ENCODE peak calls at places on chromosomes 3 and 15, in nine cellular contexts. One of them, this sample, is unnamed.
A peak's percentile ranks its signal among the peaks of the same experiment; 100 is the strongest.

GRCh38 chr15:29962404-29962803 is 120.4 kb upstream of the GOLGA8J start:
- DNase-seq in fibroblast of pulmonary artery: no peak
- DNase-seq in A549: no peak
- DNase-seq in heart left ventricle: no peak
- DNase-seq in AG09309: no peak
- DNase-seq in Calu3: no peak
- DNase-seq in H1: no peak
- DNase-seq in right lobe of liver: no peak
- DNase-seq in cardiac fibroblast: no peak
- DNase-seq in this sample: no peak

GRCh38 chr15:84992157-84992940 is 10.7 kb downstream of the PDE8A start:
- DNase-seq in A549: peak; percentile 80
- DNase-seq in fibroblast of pulmonary artery: peak; percentile 71
- DNase-seq in H1: peak; percentile 26
- DNase-seq in heart left ventricle: no peak
- DNase-seq in right lobe of liver: no peak
- DNase-seq in cardiac fibroblast: peak; percentile 63
- DNase-seq in AG09309: peak; percentile 40
- DNase-seq in Calu3: peak; percentile 65
- DNase-seq in this sample: peak; percentile 46

GRCh38 chr3:24810881-24811280 is 316.2 kb upstream of the THRB start:
- DNase-seq in right lobe of liver: no peak
- DNase-seq in cardiac fibroblast: no peak
- DNase-seq in heart left ventricle: no peak
- DNase-seq in AG09309: no peak
- DNase-seq in H1: no peak
- DNase-seq in fibroblast of pulmonary artery: no peak
- DNase-seq in Calu3: peak; percentile 66
- DNase-seq in A549: no peak
- DNase-seq in this sample: peak; percentile 38

GRCh38 chr3:150469031-150469930 is 61.2 kb downstream of the TSC22D2 start:
- DNase-seq in heart left ventricle: no peak
- DNase-seq in fibroblast of pulmonary artery: peak; percentile 96
- DNase-seq in right lobe of liver: no peak
- DNase-seq in cardiac fibroblast: peak; percentile 92
- DNase-seq in H1: no peak
- DNase-seq in AG09309: peak; percentile 86
- DNase-seq in A549: peak; percentile 80
- DNase-seq in Calu3: peak; percentile 65
- DNase-seq in this sample: no peak

GRCh38 chr3:151328298-151329036 is 882 bp downstream of the P2RY13 start:
- DNase-seq in Calu3: peak; percentile 24
- DNase-seq in heart left ventricle: no peak
- DNase-seq in H1: no peak
- DNase-seq in fibroblast of pulmonary artery: peak; percentile 47
- DNase-seq in AG09309: no peak
- DNase-seq in A549: no peak
- DNase-seq in cardiac fibroblast: peak; percentile 52
- DNase-seq in right lobe of liver: no peak
- DNase-seq in this sample: no peak

GRCh38 chr15:63487076-63487757 is 17.2 kb upstream of the USP3 start:
- DNase-seq in fibroblast of pulmonary artery: peak; percentile 81
- DNase-seq in right lobe of liver: peak; percentile 92
- DNase-seq in cardiac fibroblast: peak; percentile 80
- DNase-seq in heart left ventricle: peak; percentile 86
- DNase-seq in H1: peak; percentile 99
- DNase-seq in Calu3: peak; percentile 92
- DNase-seq in A549: peak; percentile 96
- DNase-seq in AG09309: no peak
- DNase-seq in this sample: peak; percentile 95

GRCh38 chr3:72459588-72459987 is 388.7 kb downstream of the SHQ1 start:
- DNase-seq in A549: no peak
- DNase-seq in cardiac fibroblast: no peak
- DNase-seq in fibroblast of pulmonary artery: no peak
- DNase-seq in H1: no peak
- DNase-seq in heart left ventricle: no peak
- DNase-seq in AG09309: no peak
- DNase-seq in right lobe of liver: no peak
- DNase-seq in Calu3: no peak
- DNase-seq in this sample: no peak

GRCh38 chr3:179716811-179717210 is 64.0 kb downstream of the USP13 start:
- DNase-seq in right lobe of liver: no peak
- DNase-seq in fibroblast of pulmonary artery: peak; percentile 62
- DNase-seq in AG09309: peak; percentile 73
- DNase-seq in H1: no peak
- DNase-seq in cardiac fibroblast: peak; percentile 52
- DNase-seq in A549: no peak
- DNase-seq in Calu3: no peak
- DNase-seq in heart left ventricle: no peak
- DNase-seq in this sample: no peak

GRCh38 chr3:51190827-51191226 is 194.3 kb upstream of the MANF start:
- DNase-seq in cardiac fibroblast: no peak
- DNase-seq in heart left ventricle: no peak
- DNase-seq in A549: no peak
- DNase-seq in AG09309: no peak
- DNase-seq in right lobe of liver: no peak
- DNase-seq in Calu3: no peak
- DNase-seq in H1: no peak
- DNase-seq in fibroblast of pulmonary artery: no peak
- DNase-seq in this sample: no peak

GRCh38 chr3:165641569-165642310 is 195.5 kb downstream of the BCHE start:
- DNase-seq in AG09309: no peak
- DNase-seq in cardiac fibroblast: peak; percentile 2
- DNase-seq in fibroblast of pulmonary artery: peak; percentile 10
- DNase-seq in H1: no peak
- DNase-seq in A549: no peak
- DNase-seq in heart left ventricle: no peak
- DNase-seq in right lobe of liver: no peak
- DNase-seq in Calu3: no peak
- DNase-seq in this sample: no peak

GRCh38 chr3:148992027-148992634 is 791 bp downstream of the GYG1 start:
- DNase-seq in fibroblast of pulmonary artery: peak; percentile 35
- DNase-seq in heart left ventricle: peak; percentile 63
- DNase-seq in right lobe of liver: peak; percentile 58
- DNase-seq in Calu3: peak; percentile 68
- DNase-seq in cardiac fibroblast: peak; percentile 41
- DNase-seq in A549: peak; percentile 26
- DNase-seq in AG09309: no peak
- DNase-seq in H1: peak; percentile 59
- DNase-seq in this sample: peak; percentile 50

GRCh38 chr15:31452595-31453557 is 126.2 kb downstream of the KLF13 start:
- DNase-seq in A549: no peak
- DNase-seq in H1: no peak
- DNase-seq in fibroblast of pulmonary artery: no peak
- DNase-seq in cardiac fibroblast: no peak
- DNase-seq in AG09309: no peak
- DNase-seq in Calu3: no peak
- DNase-seq in right lobe of liver: peak; percentile 77
- DNase-seq in heart left ventricle: peak; percentile 42
- DNase-seq in this sample: no peak

GRCh38 chr3:182138388-182138787 is 426.7 kb downstream of the SOX2 start:
- DNase-seq in cardiac fibroblast: no peak
- DNase-seq in heart left ventricle: no peak
- DNase-seq in A549: no peak
- DNase-seq in H1: no peak
- DNase-seq in fibroblast of pulmonary artery: no peak
- DNase-seq in AG09309: no peak
- DNase-seq in Calu3: no peak
- DNase-seq in right lobe of liver: no peak
- DNase-seq in this sample: no peak

GRCh38 chr3:182143903-182144302 is 432.2 kb downstream of the SOX2 start:
- DNase-seq in right lobe of liver: no peak
- DNase-seq in Calu3: no peak
- DNase-seq in heart left ventricle: no peak
- DNase-seq in H1: no peak
- DNase-seq in fibroblast of pulmonary artery: no peak
- DNase-seq in AG09309: no peak
- DNase-seq in A549: no peak
- DNase-seq in cardiac fibroblast: no peak
- DNase-seq in this sample: no peak

GRCh38 chr3:182142928-182143327 is 431.2 kb downstream of the SOX2 start:
- DNase-seq in right lobe of liver: no peak
- DNase-seq in Calu3: no peak
- DNase-seq in cardiac fibroblast: no peak
- DNase-seq in A549: no peak
- DNase-seq in heart left ventricle: no peak
- DNase-seq in fibroblast of pulmonary artery: no peak
- DNase-seq in H1: no peak
- DNase-seq in AG09309: no peak
- DNase-seq in this sample: no peak

GRCh38 chr3:182136008-182136910 is 424.5 kb downstream of the SOX2 start:
- DNase-seq in Calu3: no peak
- DNase-seq in A549: peak; percentile 5
- DNase-seq in heart left ventricle: no peak
- DNase-seq in AG09309: no peak
- DNase-seq in H1: no peak
- DNase-seq in right lobe of liver: no peak
- DNase-seq in fibroblast of pulmonary artery: no peak
- DNase-seq in cardiac fibroblast: no peak
- DNase-seq in this sample: no peak

GRCh38 chr3:182139627-182140357 is 428.1 kb downstream of the SOX2 start:
- DNase-seq in H1: peak; percentile 51
- DNase-seq in Calu3: no peak
- DNase-seq in AG09309: no peak
- DNase-seq in cardiac fibroblast: no peak
- DNase-seq in heart left ventricle: no peak
- DNase-seq in right lobe of liver: no peak
- DNase-seq in fibroblast of pulmonary artery: no peak
- DNase-seq in A549: no peak
- DNase-seq in this sample: no peak
- TF ChIP-seq CTCF in H1: no peak
- TF ChIP-seq CTCF in Calu3: peak; percentile 27
- TF ChIP-seq CTCF in AG09309: no peak
- TF ChIP-seq CTCF in cardiac fibroblast: no peak
- TF ChIP-seq CTCF in heart left ventricle: no peak
- TF ChIP-seq CTCF in right lobe of liver: no peak
- TF ChIP-seq CTCF in fibroblast of pulmonary artery: no peak
- TF ChIP-seq CTCF in A549: no peak
- TF ChIP-seq CTCF in this sample: no peak

DNA sequence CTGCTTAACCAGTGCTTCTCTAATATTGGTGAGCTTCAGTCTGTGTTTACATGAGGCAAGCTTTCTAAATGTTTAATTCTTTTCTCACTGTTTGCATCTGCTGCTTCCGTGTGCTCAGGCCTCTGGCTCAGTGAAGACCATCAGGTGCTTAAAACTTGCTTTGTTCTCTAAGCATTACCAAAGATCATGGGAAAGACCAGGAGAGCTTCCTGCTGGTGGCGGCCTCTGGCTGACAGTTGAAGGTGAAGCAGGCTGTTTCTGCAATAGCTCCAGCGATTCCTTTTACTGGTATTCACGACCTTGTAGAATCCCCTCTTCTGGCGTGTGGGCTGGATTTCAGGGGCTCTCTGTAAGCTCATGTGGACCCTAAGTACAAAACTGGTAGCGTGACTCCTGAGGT is 45.1 kb downstream of the EDEM1 start:
- DNase-seq in cardiac fibroblast: no peak
- DNase-seq in A549: no peak
- DNase-seq in Calu3: no peak
- DNase-seq in H1: no peak
- DNase-seq in heart left ventricle: no peak
- DNase-seq in right lobe of liver: no peak
- DNase-seq in AG09309: no peak
- DNase-seq in fibroblast of pulmonary artery: no peak
- DNase-seq in this sample: no peak
- TF ChIP-seq CTCF in cardiac fibroblast: peak; percentile 3
- TF ChIP-seq CTCF in A549: no peak
- TF ChIP-seq CTCF in Calu3: no peak
- TF ChIP-seq CTCF in H1: peak; percentile 59
- TF ChIP-seq CTCF in heart left ventricle: no peak
- TF ChIP-seq CTCF in right lobe of liver: no peak
- TF ChIP-seq CTCF in AG09309: no peak
- TF ChIP-seq CTCF in fibroblast of pulmonary artery: no peak
- TF ChIP-seq CTCF in this sample: no peak

GRCh38 chr3:78204977-78205376 is 1165.1 kb downstream of the ROBO2 start:
- DNase-seq in H1: no peak
- DNase-seq in right lobe of liver: no peak
- DNase-seq in AG09309: peak; percentile 42
- DNase-seq in heart left ventricle: no peak
- DNase-seq in A549: no peak
- DNase-seq in fibroblast of pulmonary artery: peak; percentile 67
- DNase-seq in Calu3: peak; percentile 8
- DNase-seq in cardiac fibroblast: peak; percentile 43
- DNase-seq in this sample: no peak
- TF ChIP-seq CTCF in H1: no peak
- TF ChIP-seq CTCF in right lobe of liver: no peak
- TF ChIP-seq CTCF in AG09309: peak; percentile 28
- TF ChIP-seq CTCF in heart left ventricle: no peak
- TF ChIP-seq CTCF in A549: no peak
- TF ChIP-seq CTCF in fibroblast of pulmonary artery: peak; percentile 17
- TF ChIP-seq CTCF in Calu3: no peak
- TF ChIP-seq CTCF in cardiac fibroblast: no peak
- TF ChIP-seq CTCF in this sample: no peak

GRCh38 chr3:58531956-58532355 is 5.0 kb downstream of the ACOX2 start:
- DNase-seq in heart left ventricle: no peak
- DNase-seq in cardiac fibroblast: no peak
- DNase-seq in Calu3: no peak
- DNase-seq in fibroblast of pulmonary artery: no peak
- DNase-seq in AG09309: no peak
- DNase-seq in right lobe of liver: no peak
- DNase-seq in A549: no peak
- DNase-seq in H1: no peak
- DNase-seq in this sample: no peak
- TF ChIP-seq CTCF in heart left ventricle: no peak
- TF ChIP-seq CTCF in cardiac fibroblast: peak; percentile 7
- TF ChIP-seq CTCF in Calu3: peak; percentile 34
- TF ChIP-seq CTCF in fibroblast of pulmonary artery: no peak
- TF ChIP-seq CTCF in AG09309: peak; percentile 30
- TF ChIP-seq CTCF in right lobe of liver: no peak
- TF ChIP-seq CTCF in A549: peak; percentile 31
- TF ChIP-seq CTCF in H1: no peak
- TF ChIP-seq CTCF in this sample: no peak

DNA sequence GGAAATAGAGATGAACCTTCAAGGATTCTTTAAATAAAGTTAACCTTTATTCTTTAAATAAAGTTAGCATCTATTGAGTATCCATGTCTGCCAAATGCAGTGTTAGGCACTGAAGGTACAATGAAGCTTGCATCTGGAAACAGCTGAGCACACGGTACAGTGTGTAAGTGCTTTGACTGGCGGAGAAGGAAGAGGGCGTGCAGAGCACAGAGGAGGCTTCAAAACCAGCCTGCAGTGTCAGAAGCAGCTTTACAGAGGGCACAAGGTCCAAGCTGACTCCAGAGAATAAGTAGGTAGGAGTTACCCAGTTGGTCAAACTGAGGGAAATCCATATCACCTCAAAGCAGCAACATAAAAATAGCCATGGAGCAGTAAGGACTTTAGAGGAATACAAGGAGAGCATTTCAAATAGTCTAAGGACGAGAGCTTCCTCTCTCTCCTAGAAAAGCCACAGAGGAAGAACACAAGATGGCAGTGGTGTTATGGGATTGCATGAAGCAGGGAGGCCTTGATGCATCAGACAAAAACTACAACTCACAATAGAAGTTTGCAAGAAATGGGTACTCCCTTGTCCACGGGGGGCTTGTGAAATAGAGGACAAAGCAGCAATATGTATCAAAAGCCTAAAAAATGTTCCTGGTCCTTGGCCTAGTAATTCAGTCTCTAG is 60.3 kb upstream of the PPP2R3A start:
- DNase-seq in heart left ventricle: no peak
- DNase-seq in AG09309: no peak
- DNase-seq in Calu3: peak; percentile 40
- DNase-seq in H1: no peak
- DNase-seq in A549: no peak
- DNase-seq in fibroblast of pulmonary artery: peak; percentile 27
- DNase-seq in cardiac fibroblast: peak; percentile 23
- DNase-seq in right lobe of liver: no peak
- DNase-seq in this sample: no peak
- TF ChIP-seq CTCF in heart left ventricle: peak; percentile 34
- TF ChIP-seq CTCF in AG09309: peak; percentile 63
- TF ChIP-seq CTCF in Calu3: peak; percentile 26
- TF ChIP-seq CTCF in H1: no peak
- TF ChIP-seq CTCF in A549: no peak
- TF ChIP-seq CTCF in fibroblast of pulmonary artery: peak; percentile 16
- TF ChIP-seq CTCF in cardiac fibroblast: peak; percentile 27
- TF ChIP-seq CTCF in right lobe of liver: no peak
- TF ChIP-seq CTCF in this sample: no peak

This sample was measured in stomach.